ENCODE peak calls at places on chromosomes 2 and 18, in six cellular contexts. W is lower lobe of right lung; P is heart left ventricle; B is CD8-positive, alpha-beta memory T cell; F is fibroblast of lung; U is body of pancreas. H is an unnamed sample. For H3K4me1, the result is how much of the 10 kb centered on the place peaks cover.

GRCh38 chr2:3731829-3732228 is 28.5 kb downstream of the DCDC2C start:
- DNase-seq in P (no peak), F (no peak), W (no peak), U (no peak), B (no peak), H (no peak)

GRCh38 chr2:208069186-208069585 is 43.9 kb upstream of the PLEKHM3 start:
- DNase-seq in U (no peak), B (no peak), W (no peak), P (no peak), F (peak), H (no peak)

GRCh38 chr2:193966590-193966989 is 1690.4 kb upstream of the SLC39A10 start:
- DNase-seq in F (peak), U (no peak), W (no peak), B (no peak), P (no peak), H (no peak)

GRCh38 chr18:70431203-70431624 is 142.4 kb downstream of the SOCS6 start:
- DNase-seq in B (no peak), W (no peak), P (no peak), U (no peak), F (peak), H (peak)

GRCh38 chr2:3429068-3429610 is 49.6 kb downstream of the TRAPPC12 start:
- DNase-seq in U (no peak), W (no peak), P (no peak), B (no peak), F (peak), H (peak)

GRCh38 chr18:63301458-63301857 is 18.1 kb downstream of the BCL2 start:
- DNase-seq in B (no peak), P (peak), F (no peak), W (no peak), U (peak), H (no peak)

GRCh38 chr18:57930476-57930875 is 113.5 kb upstream of the NEDD4L start:
- DNase-seq in W (no peak), B (no peak), F (no peak), P (no peak), U (no peak), H (no peak)

GRCh38 chr2:238231251-238231793 is 8.5 kb downstream of the HES6 start:
- DNase-seq in F (peak), B (peak), W (peak), P (peak), U (peak), H (peak)

GRCh38 chr18:21406111-21406510 is 164.1 kb downstream of the GREB1L start:
- DNase-seq in B (no peak), W (no peak), F (peak), U (no peak), P (no peak), H (no peak)

GRCh38 chr2:35199298-35199697 is 1156.3 kb upstream of the CRIM1 start:
- DNase-seq in F (no peak), W (no peak), B (no peak), P (no peak), U (no peak), H (no peak)

GRCh38 chr2:137705296-137705695 is 259.0 kb upstream of the HNMT start:
- DNase-seq in F (peak), P (no peak), B (no peak), U (no peak), W (no peak), H (no peak)

GRCh38 chr2:33210626-33211025 is 263.9 kb downstream of the LTBP1 start:
- DNase-seq in W (no peak), P (peak), B (no peak), U (peak), F (peak), H (no peak)

GRCh38 chr2:176687350-176687749 is 418.1 kb downstream of the MTX2 start:
- DNase-seq in U (no peak), W (no peak), B (no peak), P (no peak), F (no peak), H (no peak)

GRCh38 chr2:202786792-202787191 is 84.8 kb downstream of the ICA1L start:
- DNase-seq in P (no peak), U (no peak), F (no peak), B (no peak), W (no peak), H (no peak)

GRCh38 chr2:124025896-124026295 is 809 bp downstream of the CNTNAP5 start:
- DNase-seq in B (no peak), U (no peak), P (no peak), W (no peak), F (no peak), H (no peak)

GRCh38 chr2:237161239-237161638 is 75.5 kb downstream of the COPS8 start:
- DNase-seq in P (peak), W (no peak), F (no peak), B (no peak), U (peak), H (no peak)

GRCh38 chr18:62460851-62461300 is 61.9 kb upstream of the ZCCHC2 start:
- DNase-seq in B (no peak), U (peak), P (peak), W (peak), F (peak), H (no peak)

GRCh38 chr18:49247786-49248185 is 212.7 kb downstream of the DYM start:
- DNase-seq in U (no peak), F (peak), B (no peak), P (no peak), W (no peak), H (no peak)

GRCh38 chr2:190678444-190679162 is 29.7 kb downstream of the NAB1 start:
- DNase-seq in B (no peak), W (no peak), P (no peak), F (peak), U (no peak), H (peak)

GRCh38 chr2:238099709-238100048 is 461 bp upstream of the ESPNL start:
- DNase-seq in P (no peak), W (peak), B (no peak), U (no peak), F (no peak), H (no peak)

GRCh38 chr2:102336502-102336945 is 19.1 kb upstream of the IL18R1 start:
- DNase-seq in B (no peak), P (peak), F (no peak), W (no peak), U (no peak), H (no peak)

GRCh38 chr18:55413474-55413873 is 174.5 kb downstream of the TCF4 start:
- DNase-seq in P (no peak), W (no peak), U (no peak), B (no peak), F (peak), H (no peak)

GRCh38 chr2:231640229-231640628 is 47.6 kb downstream of the TEX44 start:
- DNase-seq in U (no peak), B (no peak), W (no peak), P (no peak), F (no peak), H (peak)

GRCh38 chr18:48947583-48947982 is 3.2 kb downstream of the SMAD7 start:
- DNase-seq in B (no peak), F (no peak), P (peak), U (peak), W (no peak), H (no peak)

GRCh38 chr18:36392888-36393287 is 95.4 kb downstream of the FHOD3 start:
- DNase-seq in W (no peak), U (no peak), P (peak), B (no peak), F (no peak), H (no peak)

GRCh38 chr2:54966837-54967236 is 83.4 kb downstream of the RTN4 start:
- DNase-seq in B (no peak), P (no peak), U (no peak), W (no peak), F (no peak), H (no peak)

GRCh38 chr2:25418944-25419677 is 77.4 kb upstream of the DNMT3A start:
- DNase-seq in F (peak), P (no peak), U (peak), W (no peak), B (no peak), H (peak)

GRCh38 chr2:154620490-154620889 is 78.0 kb upstream of the KCNJ3 start:
- DNase-seq in U (no peak), W (no peak), P (no peak), B (no peak), F (no peak), H (no peak)

GRCh38 chr2:236661762-236662110 is 92.1 kb downstream of the ACKR3 start:
- DNase-seq in B (no peak), U (no peak), F (no peak), P (no peak), W (no peak), H (no peak)

GRCh38 chr2:176160251-176161040 is 3.3 kb downstream of the HOXD3 start:
- DNase-seq in B (no peak), F (peak), P (no peak), W (no peak), U (no peak), H (no peak)

GRCh38 chr18:35407871-35408481 is 30.8 kb upstream of the ZNF396 start:
- DNase-seq in W (no peak), P (no peak), B (no peak), F (peak), U (peak), H (peak)

GRCh38 chr2:196259507-196260481 is 88.4 kb upstream of the STK17B start:
- DNase-seq in P (no peak), B (no peak), U (no peak), W (no peak), F (peak), H (peak)

GRCh38 chr2:153059338-153060052 is 341.1 kb downstream of the ARL6IP6 start:
- DNase-seq in F (peak), U (no peak), W (no peak), P (no peak), B (no peak), H (no peak)

GRCh38 chr2:134432438-134432883 is 178.6 kb downstream of the MGAT5 start:
- DNase-seq in B (no peak), W (no peak), P (no peak), F (no peak), U (peak), H (no peak)

GRCh38 chr2:8872821-8873432 is 35.5 kb upstream of the KIDINS220 start:
- DNase-seq in W (no peak), U (peak), B (no peak), P (no peak), F (peak), H (peak)

GRCh38 chr2:111623380-111623779 is 260.6 kb downstream of the ANAPC1 start:
- DNase-seq in W (no peak), U (no peak), F (no peak), B (no peak), P (no peak), H (no peak)

DNA sequence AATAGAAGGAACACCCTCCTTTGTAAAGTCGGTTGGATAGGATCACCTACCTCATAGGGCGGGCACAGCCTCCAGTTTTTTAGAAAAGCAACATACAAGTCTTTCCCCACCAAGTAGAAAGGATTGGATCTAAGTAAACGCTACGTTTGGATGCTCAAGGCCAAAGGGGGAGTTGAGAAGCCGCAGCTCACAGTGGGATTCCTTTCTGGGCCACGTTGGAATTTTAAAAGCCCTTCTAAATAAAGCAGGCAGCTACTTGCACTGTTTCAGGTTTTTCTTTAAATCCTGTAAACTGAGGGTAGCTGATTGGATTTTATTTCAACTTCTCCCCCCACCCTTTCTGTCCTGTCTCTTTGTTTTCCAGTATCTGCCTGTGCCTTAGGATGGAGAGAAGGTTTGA is 44.2 kb downstream of the SH3BP4 start:
- DNase-seq in F (no peak), U (no peak), P (no peak), B (no peak), W (no peak), H (no peak)
- H3K4me1 ChIP-seq in F (under half), U (half or more), P (under half), B (under half), W (under half), H (half or more)

DNA sequence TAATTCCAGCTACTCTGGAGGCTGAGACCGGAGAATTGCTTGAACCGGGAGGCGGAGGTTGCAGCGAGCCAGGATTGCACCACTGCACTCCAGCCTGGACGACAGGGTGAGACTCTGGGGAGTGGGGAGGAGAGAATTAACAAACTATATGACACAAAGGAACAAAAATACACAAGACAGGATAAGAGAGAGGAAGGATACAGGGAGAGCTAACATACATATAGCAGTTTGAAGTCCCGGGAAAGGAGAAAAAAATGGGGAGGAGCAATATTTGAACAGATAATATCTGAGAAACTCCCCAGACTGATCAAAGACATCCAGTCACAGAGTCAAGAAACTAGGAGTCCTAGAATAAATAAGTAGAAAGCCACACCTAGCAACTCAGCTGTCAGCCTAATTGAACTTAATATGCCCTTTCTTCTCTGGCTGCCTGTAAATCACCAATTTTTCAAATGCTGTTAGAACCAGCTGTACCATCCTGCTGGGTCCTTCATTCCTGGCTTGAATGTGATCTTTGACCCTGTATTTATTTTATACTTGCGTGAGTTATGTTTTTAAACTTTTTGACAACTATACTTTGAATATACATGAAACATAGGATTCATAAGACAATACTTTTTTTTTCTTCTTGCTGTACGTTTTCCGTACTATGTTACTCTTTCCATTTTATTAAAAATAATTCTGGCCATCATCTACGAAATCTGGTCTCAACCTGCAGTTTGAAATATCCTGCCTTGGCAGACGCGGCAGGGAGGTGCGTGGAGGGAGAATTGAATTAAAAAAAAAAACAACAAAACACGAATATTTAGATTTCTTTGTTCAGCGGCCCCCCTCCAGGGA is 876 bp upstream of the CYP27A1 start:
- DNase-seq in U (no peak), B (no peak), P (no peak), W (no peak), F (no peak), H (no peak)
- H3K4me3 ChIP-seq in U (peak), B (no peak), P (peak), W (peak), F (peak), H (peak)

GRCh38 chr2:5691659-5692529 is at the start of gene SOX11:
- DNase-seq in P (peak), U (no peak), F (peak), B (no peak), W (no peak), H (peak)
- H3K4me1 ChIP-seq in P (under half), U (under half), F (under half), B (under half), W (under half), H (under half)

GRCh38 chr2:30500699-30501098 is 53.7 kb downstream of the LCLAT1 start:
- DNase-seq in W (no peak), P (no peak), U (no peak), B (no peak), F (no peak), H (no peak)

GRCh38 chr2:30503692-30504076 is 56.6 kb downstream of the LCLAT1 start:
- DNase-seq in P (no peak), U (no peak), F (no peak), W (no peak), B (no peak), H (no peak)

GRCh38 chr2:30502310-30502709 is 55.3 kb downstream of the LCLAT1 start:
- DNase-seq in F (no peak), U (no peak), W (no peak), B (no peak), P (no peak), H (no peak)

GRCh38 chr2:30505500-30506180 is 58.6 kb downstream of the LCLAT1 start:
- DNase-seq in U (no peak), B (no peak), W (no peak), F (no peak), P (no peak), H (no peak)

DNA sequence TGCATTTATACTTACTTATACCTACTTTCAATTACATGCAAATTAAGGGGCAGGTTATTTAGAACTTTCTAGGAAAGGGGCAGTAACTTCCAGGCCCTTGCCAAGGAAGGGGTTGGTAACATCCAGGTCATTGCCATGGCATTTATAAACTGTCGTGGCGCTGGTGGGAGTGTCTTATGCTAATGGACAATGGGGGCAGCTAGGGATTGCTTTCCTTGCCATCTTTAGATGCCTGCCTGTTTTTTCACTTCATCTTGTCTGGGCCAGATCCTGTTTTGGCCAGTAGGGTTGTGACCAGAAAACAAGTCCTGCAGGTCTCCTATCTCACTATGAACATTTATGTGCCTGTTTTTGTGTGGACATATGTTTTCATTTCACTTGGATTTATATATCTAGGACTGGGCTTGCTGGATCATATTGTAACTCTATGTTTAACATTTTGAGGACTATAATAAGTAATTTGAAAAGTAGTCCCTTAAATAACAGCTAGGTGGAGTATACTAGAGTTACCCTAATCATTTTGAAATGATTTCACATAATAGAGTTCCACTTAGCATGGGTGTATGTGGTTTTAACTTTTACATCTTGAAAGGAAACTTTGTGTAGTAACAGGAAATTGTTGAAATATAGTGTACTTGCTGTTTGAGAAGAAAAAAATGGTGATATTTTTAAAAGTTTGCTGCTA is 56.1 kb downstream of the LCLAT1 start:
- DNase-seq in F (no peak), U (no peak), B (no peak), W (no peak), P (no peak), H (peak)
- H3K4me3 ChIP-seq in F (no peak), U (no peak), B (no peak), W (no peak), P (no peak), H (no peak)

GRCh38 chr2:241649414-241649813 is 11.9 kb downstream of the ATG4B start:
- DNase-seq in B (no peak), P (peak), W (no peak), U (no peak), F (no peak), H (no peak)

GRCh38 chr2:241645915-241646250 is 8.4 kb downstream of the ATG4B start:
- DNase-seq in F (no peak), U (no peak), P (no peak), W (no peak), B (no peak), H (no peak)

GRCh38 chr2:241649927-241650326 is 12.4 kb downstream of the ATG4B start:
- DNase-seq in U (no peak), W (no peak), F (no peak), P (no peak), B (no peak), H (no peak)

GRCh38 chr2:241641631-241642030 is 4.1 kb downstream of the ATG4B start:
- DNase-seq in B (no peak), W (no peak), P (no peak), F (no peak), U (no peak), H (no peak)

DNA sequence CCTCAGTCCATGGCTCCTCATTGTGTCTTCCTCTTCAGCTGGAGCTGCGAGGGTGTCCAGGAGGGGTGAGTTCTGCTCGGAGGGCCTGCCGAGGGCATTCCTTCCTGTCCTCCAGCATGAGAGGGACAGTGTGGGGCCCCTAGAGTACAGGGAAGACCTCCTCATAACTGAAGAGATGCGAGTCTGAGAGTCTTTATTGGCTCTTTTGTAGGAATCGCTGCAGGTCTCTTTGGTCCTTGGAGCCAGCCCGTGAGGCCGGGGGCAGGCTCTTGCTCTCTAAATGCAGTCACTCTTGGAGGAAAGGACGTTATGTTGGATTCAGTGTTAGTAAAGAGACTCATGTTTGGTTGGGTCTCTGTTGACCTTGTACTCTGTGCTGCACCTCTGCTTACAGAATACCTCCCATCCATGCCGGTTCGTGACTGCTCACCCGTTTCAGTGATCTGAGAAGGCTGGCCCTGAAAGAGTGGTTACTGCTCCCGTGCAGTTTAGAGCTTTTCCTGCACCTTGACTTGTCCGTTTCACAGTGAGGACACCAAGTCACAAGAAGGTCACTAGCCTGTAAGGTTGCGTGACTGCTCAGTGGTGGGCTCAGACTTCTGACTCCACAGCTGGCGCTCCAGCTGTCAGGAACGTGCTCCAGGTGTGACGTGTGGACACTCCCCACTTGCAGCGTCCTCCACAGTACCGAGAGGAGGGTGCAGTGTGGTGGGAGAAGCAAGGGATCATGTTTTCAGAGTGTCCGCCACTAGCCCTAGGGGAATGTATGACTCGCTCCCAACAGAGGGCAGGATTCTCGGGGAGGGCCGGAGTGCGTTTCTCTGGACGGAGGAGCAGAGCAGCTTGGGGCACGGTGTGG is 7.8 kb downstream of the ATG4B start:
- DNase-seq in B (no peak), W (no peak), P (no peak), U (no peak), F (no peak), H (no peak)
- H3K4me1 ChIP-seq in B (under half), W (under half), P (under half), U (under half), F (under half), H (under half)

GRCh38 chr2:225037374-225038075 is 4.7 kb downstream of the DOCK10 start:
- DNase-seq in U (no peak), F (peak), W (no peak), B (no peak), P (no peak), H (no peak)
- H3K4me3 ChIP-seq in U (no peak), F (no peak), W (peak), B (peak), P (no peak), H (no peak)